ENCODE peak calls at places on chromosomes 13 and 19, in ten cellular contexts. One of them, this sample, is unnamed.

GRCh38 chr13:95924389-95924994 is 128.7 kb downstream of the UGGT2 start:
- DNase-seq in T-helper 2 cell: no peak
- DNase-seq in iPS-NIHi11: peak; percentile 29
- DNase-seq in neural crest cell: no peak
- DNase-seq in lower leg skin: no peak
- DNase-seq in M059J: peak; percentile 77
- DNase-seq in C1 segment of cervical spinal cord: no peak
- DNase-seq in GM04504: peak; percentile 39
- DNase-seq in BE2C: no peak
- DNase-seq in HTR-8/SVneo: peak; percentile 7
- DNase-seq in this sample: no peak

GRCh38 chr13:112892759-112893569 is 76.0 kb upstream of the MCF2L start:
- DNase-seq in T-helper 2 cell: no peak
- DNase-seq in iPS-NIHi11: no peak
- DNase-seq in neural crest cell: no peak
- DNase-seq in lower leg skin: no peak
- DNase-seq in M059J: no peak
- DNase-seq in C1 segment of cervical spinal cord: no peak
- DNase-seq in GM04504: no peak
- DNase-seq in BE2C: no peak
- DNase-seq in HTR-8/SVneo: no peak
- DNase-seq in this sample: peak; percentile 55

GRCh38 chr13:67383358-67383757 is 153.2 kb upstream of the PCDH9 start:
- DNase-seq in T-helper 2 cell: no peak
- DNase-seq in iPS-NIHi11: no peak
- DNase-seq in neural crest cell: no peak
- DNase-seq in lower leg skin: no peak
- DNase-seq in M059J: no peak
- DNase-seq in C1 segment of cervical spinal cord: no peak
- DNase-seq in GM04504: no peak
- DNase-seq in BE2C: no peak
- DNase-seq in HTR-8/SVneo: no peak
- DNase-seq in this sample: no peak

GRCh38 chr13:19981685-19982238 is 23.2 kb downstream of the ZMYM2 start:
- DNase-seq in T-helper 2 cell: no peak
- DNase-seq in iPS-NIHi11: no peak
- DNase-seq in neural crest cell: no peak
- DNase-seq in lower leg skin: no peak
- DNase-seq in M059J: no peak
- DNase-seq in C1 segment of cervical spinal cord: no peak
- DNase-seq in GM04504: no peak
- DNase-seq in BE2C: no peak
- DNase-seq in HTR-8/SVneo: no peak
- DNase-seq in this sample: no peak

GRCh38 chr13:98945863-98946605 is 31.8 kb downstream of the DOCK9 start:
- DNase-seq in T-helper 2 cell: no peak
- DNase-seq in iPS-NIHi11: no peak
- DNase-seq in neural crest cell: no peak
- DNase-seq in lower leg skin: no peak
- DNase-seq in M059J: no peak
- DNase-seq in C1 segment of cervical spinal cord: no peak
- DNase-seq in GM04504: no peak
- DNase-seq in BE2C: no peak
- DNase-seq in HTR-8/SVneo: no peak
- DNase-seq in this sample: no peak

GRCh38 chr19:10517760-10518443 is 655 bp upstream of the S1PR5 start:
- DNase-seq in T-helper 2 cell: no peak
- DNase-seq in iPS-NIHi11: peak; percentile 76
- DNase-seq in neural crest cell: no peak
- DNase-seq in lower leg skin: no peak
- DNase-seq in M059J: peak; percentile 64
- DNase-seq in C1 segment of cervical spinal cord: peak; percentile 48
- DNase-seq in GM04504: no peak
- DNase-seq in BE2C: peak; percentile 26
- DNase-seq in HTR-8/SVneo: peak; percentile 87
- DNase-seq in this sample: no peak

GRCh38 chr19:5041168-5042038 is 72.5 kb downstream of the KDM4B start:
- DNase-seq in T-helper 2 cell: no peak
- DNase-seq in iPS-NIHi11: no peak
- DNase-seq in neural crest cell: no peak
- DNase-seq in lower leg skin: no peak
- DNase-seq in M059J: no peak
- DNase-seq in C1 segment of cervical spinal cord: no peak
- DNase-seq in GM04504: no peak
- DNase-seq in BE2C: no peak
- DNase-seq in HTR-8/SVneo: no peak
- DNase-seq in this sample: no peak

GRCh38 chr19:2775556-2776430 is 7.3 kb downstream of the SGTA start:
- DNase-seq in T-helper 2 cell: peak; percentile 57
- DNase-seq in iPS-NIHi11: no peak
- DNase-seq in neural crest cell: no peak
- DNase-seq in lower leg skin: peak; percentile 30
- DNase-seq in M059J: peak; percentile 81
- DNase-seq in C1 segment of cervical spinal cord: no peak
- DNase-seq in GM04504: no peak
- DNase-seq in BE2C: no peak
- DNase-seq in HTR-8/SVneo: no peak
- DNase-seq in this sample: no peak

GRCh38 chr19:6259312-6259861 is 20.4 kb downstream of the MLLT1 start:
- DNase-seq in T-helper 2 cell: no peak
- DNase-seq in iPS-NIHi11: no peak
- DNase-seq in neural crest cell: no peak
- DNase-seq in lower leg skin: no peak
- DNase-seq in M059J: no peak
- DNase-seq in C1 segment of cervical spinal cord: no peak
- DNase-seq in GM04504: no peak
- DNase-seq in BE2C: no peak
- DNase-seq in HTR-8/SVneo: no peak
- DNase-seq in this sample: no peak

GRCh38 chr19:33390120-33390907 is 16.8 kb downstream of the CEBPG start:
- DNase-seq in T-helper 2 cell: no peak
- DNase-seq in iPS-NIHi11: no peak
- DNase-seq in neural crest cell: no peak
- DNase-seq in lower leg skin: no peak
- DNase-seq in M059J: peak; percentile 20
- DNase-seq in C1 segment of cervical spinal cord: no peak
- DNase-seq in GM04504: no peak
- DNase-seq in BE2C: peak; percentile 28
- DNase-seq in HTR-8/SVneo: no peak
- DNase-seq in this sample: peak; percentile 50

GRCh38 chr19:6765738-6766356 is 1.4 kb downstream of the SH2D3A start:
- DNase-seq in T-helper 2 cell: no peak
- DNase-seq in iPS-NIHi11: peak; percentile 77
- DNase-seq in neural crest cell: no peak
- DNase-seq in lower leg skin: peak; percentile 80
- DNase-seq in M059J: peak; percentile 41
- DNase-seq in C1 segment of cervical spinal cord: no peak
- DNase-seq in GM04504: no peak
- DNase-seq in BE2C: no peak
- DNase-seq in HTR-8/SVneo: no peak
- DNase-seq in this sample: peak; percentile 95

GRCh38 chr19:38989066-38989605 is 13.6 kb upstream of the FBXO17 start:
- DNase-seq in T-helper 2 cell: no peak
- DNase-seq in iPS-NIHi11: peak; percentile 77
- DNase-seq in neural crest cell: no peak
- DNase-seq in lower leg skin: no peak
- DNase-seq in M059J: peak; percentile 78
- DNase-seq in C1 segment of cervical spinal cord: no peak
- DNase-seq in GM04504: no peak
- DNase-seq in BE2C: peak; percentile 24
- DNase-seq in HTR-8/SVneo: peak; percentile 79
- DNase-seq in this sample: peak; percentile 56

GRCh38 chr19:46659151-46660007 is 1.6 kb downstream of the DACT3 start:
- DNase-seq in T-helper 2 cell: no peak
- DNase-seq in iPS-NIHi11: peak; percentile 57
- DNase-seq in neural crest cell: peak; percentile 39
- DNase-seq in lower leg skin: no peak
- DNase-seq in M059J: peak; percentile 24
- DNase-seq in C1 segment of cervical spinal cord: no peak
- DNase-seq in GM04504: no peak
- DNase-seq in BE2C: peak; percentile 59
- DNase-seq in HTR-8/SVneo: no peak
- DNase-seq in this sample: peak; percentile 15

GRCh38 chr13:46354143-46355087 is 32.6 kb downstream of the RUBCNL start:
- DNase-seq in T-helper 2 cell: no peak
- DNase-seq in iPS-NIHi11: no peak
- DNase-seq in neural crest cell: no peak
- DNase-seq in lower leg skin: no peak
- DNase-seq in M059J: peak; percentile 95
- DNase-seq in C1 segment of cervical spinal cord: no peak
- DNase-seq in GM04504: peak; percentile 89
- DNase-seq in BE2C: no peak
- DNase-seq in HTR-8/SVneo: peak; percentile 59
- DNase-seq in this sample: no peak

GRCh38 chr13:95704510-95704909 is 27.6 kb downstream of the DNAJC3 start:
- DNase-seq in T-helper 2 cell: no peak
- DNase-seq in iPS-NIHi11: peak; percentile 26
- DNase-seq in neural crest cell: no peak
- DNase-seq in lower leg skin: no peak
- DNase-seq in M059J: peak; percentile 20
- DNase-seq in C1 segment of cervical spinal cord: no peak
- DNase-seq in GM04504: no peak
- DNase-seq in BE2C: peak; percentile 51
- DNase-seq in HTR-8/SVneo: peak; percentile 3
- DNase-seq in this sample: no peak

GRCh38 chr19:36564391-36564790 is 8.7 kb downstream of the ZNF529 start:
- DNase-seq in T-helper 2 cell: no peak
- DNase-seq in iPS-NIHi11: no peak
- DNase-seq in neural crest cell: no peak
- DNase-seq in lower leg skin: no peak
- DNase-seq in M059J: no peak
- DNase-seq in C1 segment of cervical spinal cord: no peak
- DNase-seq in GM04504: no peak
- DNase-seq in BE2C: no peak
- DNase-seq in HTR-8/SVneo: no peak
- DNase-seq in this sample: no peak

GRCh38 chr13:76992548-76993001 is 694 bp downstream of the CLN5 start:
- DNase-seq in T-helper 2 cell: peak; percentile 12
- DNase-seq in iPS-NIHi11: peak; percentile 11
- DNase-seq in neural crest cell: no peak
- DNase-seq in lower leg skin: peak; percentile 30
- DNase-seq in M059J: peak; percentile 28
- DNase-seq in C1 segment of cervical spinal cord: no peak
- DNase-seq in GM04504: no peak
- DNase-seq in BE2C: no peak
- DNase-seq in HTR-8/SVneo: no peak
- DNase-seq in this sample: peak; percentile 29

GRCh38 chr19:34482380-34483250 is 1.1 kb downstream of the WTIP start:
- DNase-seq in T-helper 2 cell: no peak
- DNase-seq in iPS-NIHi11: peak; percentile 65
- DNase-seq in neural crest cell: peak; percentile 45
- DNase-seq in lower leg skin: no peak
- DNase-seq in M059J: no peak
- DNase-seq in C1 segment of cervical spinal cord: no peak
- DNase-seq in GM04504: no peak
- DNase-seq in BE2C: no peak
- DNase-seq in HTR-8/SVneo: no peak
- DNase-seq in this sample: no peak

GRCh38 chr19:37909661-37910199 is 2.7 kb downstream of the SIPA1L3 start:
- DNase-seq in T-helper 2 cell: no peak
- DNase-seq in iPS-NIHi11: no peak
- DNase-seq in neural crest cell: no peak
- DNase-seq in lower leg skin: no peak
- DNase-seq in M059J: no peak
- DNase-seq in C1 segment of cervical spinal cord: no peak
- DNase-seq in GM04504: no peak
- DNase-seq in BE2C: no peak
- DNase-seq in HTR-8/SVneo: no peak
- DNase-seq in this sample: no peak

GRCh38 chr13:70950664-70951063 is 842.4 kb upstream of the KLHL1 start:
- DNase-seq in T-helper 2 cell: no peak
- DNase-seq in iPS-NIHi11: no peak
- DNase-seq in neural crest cell: no peak
- DNase-seq in lower leg skin: no peak
- DNase-seq in M059J: no peak
- DNase-seq in C1 segment of cervical spinal cord: no peak
- DNase-seq in GM04504: no peak
- DNase-seq in BE2C: no peak
- DNase-seq in HTR-8/SVneo: no peak
- DNase-seq in this sample: no peak

GRCh38 chr19:41384351-41384750 is 8.0 kb downstream of the TMEM91 start:
- DNase-seq in T-helper 2 cell: no peak
- DNase-seq in iPS-NIHi11: no peak
- DNase-seq in neural crest cell: no peak
- DNase-seq in lower leg skin: no peak
- DNase-seq in M059J: no peak
- DNase-seq in C1 segment of cervical spinal cord: no peak
- DNase-seq in GM04504: no peak
- DNase-seq in BE2C: no peak
- DNase-seq in HTR-8/SVneo: no peak
- DNase-seq in this sample: no peak

GRCh38 chr19:33946535-33947323 is 150.1 kb downstream of the KCTD15 start:
- DNase-seq in T-helper 2 cell: no peak
- DNase-seq in iPS-NIHi11: no peak
- DNase-seq in neural crest cell: no peak
- DNase-seq in lower leg skin: no peak
- DNase-seq in M059J: no peak
- DNase-seq in C1 segment of cervical spinal cord: no peak
- DNase-seq in GM04504: no peak
- DNase-seq in BE2C: no peak
- DNase-seq in HTR-8/SVneo: no peak
- DNase-seq in this sample: no peak

GRCh38 chr19:12975221-12975756 is 5.9 kb downstream of the DAND5 start:
- DNase-seq in T-helper 2 cell: no peak
- DNase-seq in iPS-NIHi11: no peak
- DNase-seq in neural crest cell: no peak
- DNase-seq in lower leg skin: no peak
- DNase-seq in M059J: no peak
- DNase-seq in C1 segment of cervical spinal cord: no peak
- DNase-seq in GM04504: no peak
- DNase-seq in BE2C: peak; percentile 57
- DNase-seq in HTR-8/SVneo: no peak
- DNase-seq in this sample: no peak

GRCh38 chr13:113787694-113788093 is 28.7 kb downstream of the TMEM255B start:
- DNase-seq in T-helper 2 cell: no peak
- DNase-seq in iPS-NIHi11: no peak
- DNase-seq in neural crest cell: no peak
- DNase-seq in lower leg skin: no peak
- DNase-seq in M059J: no peak
- DNase-seq in C1 segment of cervical spinal cord: no peak
- DNase-seq in GM04504: no peak
- DNase-seq in BE2C: no peak
- DNase-seq in HTR-8/SVneo: no peak
- DNase-seq in this sample: peak; percentile 24

GRCh38 chr13:24386816-24387708 is 77.7 kb downstream of the C1QTNF9 start:
- DNase-seq in T-helper 2 cell: no peak
- DNase-seq in iPS-NIHi11: no peak
- DNase-seq in neural crest cell: no peak
- DNase-seq in lower leg skin: no peak
- DNase-seq in M059J: no peak
- DNase-seq in C1 segment of cervical spinal cord: no peak
- DNase-seq in GM04504: no peak
- DNase-seq in BE2C: no peak
- DNase-seq in HTR-8/SVneo: no peak
- DNase-seq in this sample: no peak

GRCh38 chr19:28020631-28021315 is 1192.2 kb downstream of the UQCRFS1 start:
- DNase-seq in T-helper 2 cell: no peak
- DNase-seq in iPS-NIHi11: no peak
- DNase-seq in neural crest cell: no peak
- DNase-seq in lower leg skin: no peak
- DNase-seq in M059J: no peak
- DNase-seq in C1 segment of cervical spinal cord: no peak
- DNase-seq in GM04504: no peak
- DNase-seq in BE2C: no peak
- DNase-seq in HTR-8/SVneo: no peak
- DNase-seq in this sample: no peak

GRCh38 chr19:19649159-19649558 is 5.7 kb upstream of the GMIP start:
- DNase-seq in T-helper 2 cell: no peak
- DNase-seq in iPS-NIHi11: no peak
- DNase-seq in neural crest cell: no peak
- DNase-seq in lower leg skin: no peak
- DNase-seq in M059J: no peak
- DNase-seq in C1 segment of cervical spinal cord: no peak
- DNase-seq in GM04504: no peak
- DNase-seq in BE2C: no peak
- DNase-seq in HTR-8/SVneo: no peak
- DNase-seq in this sample: no peak

GRCh38 chr19:40266111-40266510 is 19.0 kb downstream of the AKT2 start:
- DNase-seq in T-helper 2 cell: no peak
- DNase-seq in iPS-NIHi11: no peak
- DNase-seq in neural crest cell: no peak
- DNase-seq in lower leg skin: no peak
- DNase-seq in M059J: no peak
- DNase-seq in C1 segment of cervical spinal cord: no peak
- DNase-seq in GM04504: no peak
- DNase-seq in BE2C: no peak
- DNase-seq in HTR-8/SVneo: no peak
- DNase-seq in this sample: peak; percentile 38